ENCODE peak calls at places on chromosomes 16 and 17, in eight cellular contexts. I, R, O, H, G, A, Z and Q are unnamed samples.

GRCh38 chr16:66662445-66663194 is 33.9 kb downstream of the CMTM4 start:
- DNase-seq in A (peak; percentile 14), R (no peak), H (peak; percentile 44), Z (peak; percentile 67), O (peak; percentile 12), G (no peak), I (no peak), Q (no peak)

GRCh38 chr17:60089097-60089844 is 10.6 kb upstream of the HEATR6 start:
- DNase-seq in A (no peak), Z (no peak), R (no peak), I (no peak), O (no peak), H (no peak), G (no peak), Q (peak; percentile 67)

GRCh38 chr16:14148569-14148968 is 77.5 kb downstream of the MRTFB start:
- DNase-seq in I (no peak), Z (peak; percentile 25), G (no peak), O (no peak), R (no peak), A (no peak), H (peak; percentile 5), Q (no peak)

GRCh38 chr17:16906670-16907069 is 65.2 kb downstream of the TNFRSF13B start:
- DNase-seq in A (no peak), R (no peak), I (no peak), G (no peak), H (peak; percentile 19), O (no peak), Z (peak; percentile 28), Q (no peak)

GRCh38 chr16:89357460-89357859 is 132.9 kb downstream of the ANKRD11 start:
- DNase-seq in H (no peak), I (peak; percentile 64), Z (no peak), O (peak; percentile 85), A (no peak), G (no peak), R (no peak), Q (peak; percentile 44)

GRCh38 chr17:74210191-74211140 is 2.9 kb upstream of the TTYH2 start:
- DNase-seq in A (peak; percentile 82), O (peak; percentile 79), H (peak; percentile 58), Z (peak; percentile 77), R (no peak), I (peak; percentile 67), G (peak; percentile 82), Q (peak; percentile 78)

GRCh38 chr17:74474043-74474792 is 7.8 kb downstream of the CD300A start:
- DNase-seq in I (no peak), O (no peak), A (no peak), Z (no peak), R (no peak), G (peak; percentile 32), H (no peak), Q (peak; percentile 7)

GRCh38 chr16:22151599-22151998 is 10.7 kb upstream of the SDR42E2 start:
- DNase-seq in O (no peak), Z (no peak), A (no peak), H (no peak), I (no peak), G (no peak), R (no peak), Q (no peak)

GRCh38 chr17:33012522-33013033 is 20.9 kb downstream of the SPACA3 start:
- DNase-seq in Z (peak; percentile 95), H (peak; percentile 98), R (no peak), I (no peak), A (peak; percentile 9), O (no peak), G (no peak), Q (no peak)

GRCh38 chr16:84588991-84589390 is 28.9 kb downstream of the COTL1 start:
- DNase-seq in G (no peak), O (no peak), H (no peak), R (no peak), Z (no peak), I (no peak), A (no peak), Q (no peak)

GRCh38 chr17:681738-682137 is 32.9 kb downstream of the VPS53 start:
- DNase-seq in I (peak; percentile 79), Z (peak; percentile 46), R (no peak), G (no peak), A (no peak), H (peak; percentile 87), O (no peak), Q (no peak)

GRCh38 chr16:55663770-55664677 is 8.2 kb downstream of the SLC6A2 start:
- DNase-seq in Z (no peak), H (no peak), R (no peak), O (no peak), A (no peak), I (no peak), G (no peak), Q (no peak)